ENCODE peak calls at places on chromosomes 1 and 21, in nine cellular contexts. O, U, T, W, L, J, Y, M and G are unnamed samples.

GRCh38 chr1:44512313-44512885 is 107.3 kb downstream of the RNF220 start:
- DNase-seq in M (no peak), U (no peak), T (peak; percentile 56), W (no peak), Y (no peak), J (peak; percentile 61), L (no peak), O (no peak), G (no peak)

GRCh38 chr21:46077674-46078101 is 20.2 kb upstream of the COL6A2 start:
- DNase-seq in L (no peak), J (no peak), T (no peak), W (no peak), Y (no peak), M (no peak), U (peak; percentile 54), O (no peak), G (no peak)

GRCh38 chr1:214146523-214146922 is 134.4 kb upstream of the SMYD2 start:
- DNase-seq in U (no peak), J (no peak), W (no peak), M (no peak), Y (no peak), O (no peak), T (no peak), L (peak; percentile 24), G (no peak)

GRCh38 chr1:21647431-21648373 is 21.5 kb downstream of the RAP1GAP start:
- DNase-seq in W (no peak), O (no peak), L (no peak), U (no peak), T (peak; percentile 70), M (no peak), Y (peak; percentile 71), J (peak; percentile 98), G (no peak)

GRCh38 chr1:232707142-232707541 is 77.2 kb upstream of the SIPA1L2 start:
- DNase-seq in L (no peak), O (no peak), J (no peak), W (no peak), M (no peak), U (no peak), T (no peak), Y (peak; percentile 12), G (no peak)

GRCh38 chr1:212457740-212458338 is 25.1 kb downstream of the NENF start:
- DNase-seq in J (peak; percentile 96), Y (peak; percentile 37), T (peak; percentile 83), O (peak; percentile 16), W (peak; percentile 23), U (no peak), L (peak; percentile 79), M (peak; percentile 23), G (peak; percentile 6)

GRCh38 chr1:99935534-99935933 is 34.3 kb upstream of the SLC35A3 start:
- DNase-seq in Y (no peak), L (no peak), U (no peak), M (no peak), W (no peak), T (no peak), O (no peak), J (no peak), G (no peak)

GRCh38 chr1:111141245-111141644 is 1.2 kb downstream of the CEPT1 start:
- DNase-seq in J (no peak), Y (no peak), U (no peak), W (no peak), T (no peak), M (no peak), L (no peak), O (no peak), G (no peak)

GRCh38 chr1:86841120-86841519 is 72.8 kb downstream of the SELENOF start:
- DNase-seq in Y (no peak), W (no peak), U (no peak), M (no peak), T (no peak), O (no peak), J (no peak), L (no peak), G (no peak)

GRCh38 chr1:156885904-156886355 is 7.6 kb upstream of the PEAR1 start:
- DNase-seq in J (no peak), T (no peak), Y (no peak), U (no peak), L (no peak), W (no peak), O (no peak), M (no peak), G (no peak)

GRCh38 chr1:209617047-209617673 is 33.6 kb downstream of the CAMK1G start:
- DNase-seq in J (no peak), L (no peak), O (no peak), T (no peak), Y (no peak), W (no peak), M (no peak), U (no peak), G (no peak)

GRCh38 chr1:42429623-42430022 is 26.2 kb downstream of the ZMYND12 start:
- DNase-seq in O (no peak), M (no peak), Y (no peak), T (no peak), U (no peak), J (no peak), W (no peak), L (no peak), G (no peak)

GRCh38 chr1:235468970-235469369 is 35.3 kb downstream of the B3GALNT2 start:
- DNase-seq in O (no peak), W (no peak), J (no peak), Y (no peak), T (no peak), M (no peak), U (no peak), L (peak; percentile 39), G (no peak)

GRCh38 chr21:45574691-45575090 is 32.5 kb upstream of the SLC19A1 start:
- DNase-seq in U (peak; percentile 41), L (no peak), O (no peak), J (no peak), M (no peak), W (no peak), Y (no peak), T (no peak), G (no peak)

GRCh38 chr21:46188226-46189212 is 4.3 kb upstream of the SPATC1L start:
- DNase-seq in O (no peak), M (no peak), L (peak; percentile 29), J (peak; percentile 78), U (no peak), W (no peak), Y (no peak), T (no peak), G (no peak)

GRCh38 chr21:28148400-28149064 is 844.1 kb downstream of the LTN1 start:
- DNase-seq in Y (peak; percentile 70), O (no peak), M (no peak), L (peak; percentile 1), U (no peak), J (no peak), T (no peak), W (no peak), G (no peak)

GRCh38 chr1:72397786-72398185 is 115.4 kb upstream of the NEGR1 start:
- DNase-seq in M (no peak), W (no peak), L (peak; percentile 16), J (no peak), U (no peak), T (no peak), Y (no peak), O (no peak), G (no peak)

GRCh38 chr1:162662013-162662412 is 29.7 kb downstream of the DDR2 start:
- DNase-seq in Y (no peak), W (no peak), O (no peak), U (no peak), M (no peak), L (no peak), J (no peak), T (no peak), G (no peak)

GRCh38 chr1:28494737-28495136 is 11.1 kb upstream of the RCC1 start:
- DNase-seq in L (no peak), Y (no peak), U (no peak), W (no peak), M (no peak), O (no peak), J (no peak), T (no peak), G (no peak)